ENCODE peak calls at places on chromosome 21, in nine cellular contexts. P is type B pancreatic cell; L is DMS79; U is cardiac muscle cell; R is stimulated activated CD4-positive, alpha-beta T cell treated with anti-CD3 and anti-CD28 coated beads, Interleukin-2, amount 100 ng/mL, for 48 hours; G is left kidney; A is fibroblast of villous mesenchyme; T is NCI-H1105 treated with DMSO at 0.1 percent for 48 hours; N is skeletal muscle cell. E is an unnamed sample.

GRCh38 chr21:44855572-44855971 is 17.9 kb downstream of the PTTG1IP start:
- DNase-seq in G (no peak), A (no peak), N (no peak), L (no peak), U (no peak), R (no peak), P (no peak), T (no peak), E (no peak)

GRCh38 chr21:38525454-38525853 is 27.2 kb upstream of the ERG start:
- DNase-seq in L (no peak), N (no peak), T (no peak), A (no peak), U (no peak), R (no peak), P (no peak), G (peak; percentile 15), E (no peak)

GRCh38 chr21:32611471-32611997 is 643 bp downstream of the CFAP298 start:
- DNase-seq in U (peak; percentile 32), N (no peak), P (peak; percentile 62), A (peak; percentile 38), R (peak; percentile 26), L (no peak), T (peak; percentile 7), G (peak; percentile 52), E (no peak)

GRCh38 chr21:33047231-33047630 is 21.5 kb downstream of the OLIG2 start:
- DNase-seq in U (peak; percentile 56), N (no peak), G (no peak), L (no peak), R (no peak), A (no peak), P (no peak), T (no peak), E (peak; percentile 48)

GRCh38 chr21:44996983-44997936 is 57.4 kb downstream of the SLX9 start:
- DNase-seq in G (no peak), P (no peak), A (no peak), R (no peak), T (no peak), N (no peak), L (no peak), U (no peak), E (no peak)

GRCh38 chr21:42684109-42684916 is 30.9 kb downstream of the PDE9A start:
- DNase-seq in A (no peak), G (no peak), T (no peak), N (no peak), R (peak; percentile 35), P (no peak), L (no peak), U (no peak), E (no peak)

GRCh38 chr21:43866659-43867331 is 1.8 kb downstream of the AGPAT3 start:
- DNase-seq in L (no peak), T (no peak), N (no peak), A (peak; percentile 18), P (no peak), G (peak; percentile 70), U (no peak), R (peak; percentile 42), E (no peak)

GRCh38 chr21:43196789-43197188 is 28.0 kb downstream of the CRYAA start:
- DNase-seq in P (peak; percentile 51), A (no peak), G (peak; percentile 63), T (peak; percentile 13), R (no peak), L (peak; percentile 8), U (peak; percentile 56), N (peak; percentile 9), E (no peak)

GRCh38 chr21:46194374-46195334 is 10.4 kb upstream of the SPATC1L start:
- DNase-seq in L (no peak), N (no peak), T (no peak), P (peak; percentile 69), U (no peak), R (no peak), A (no peak), G (peak; percentile 66), E (no peak)